ENCODE peak calls at places on chromosomes 13 and 19, in four cellular contexts. Y, G, J and T are unnamed samples.

GRCh38 chr13:40230833-40231266 is 435.6 kb downstream of the FOXO1 start:
- DNase-seq in Y (no peak), G (peak; percentile 72), J (no peak), T (no peak)

GRCh38 chr13:30192320-30193093 is 114.8 kb downstream of the KATNAL1 start:
- DNase-seq in Y (no peak), G (no peak), J (no peak), T (no peak)

GRCh38 chr19:46299004-46299509 is 2.2 kb downstream of the HIF3A start:
- DNase-seq in Y (no peak), G (peak; percentile 96), J (no peak), T (no peak)

GRCh38 chr19:14107581-14108461 is 9.7 kb downstream of the PRKACA start:
- DNase-seq in Y (no peak), G (no peak), J (no peak), T (no peak)

GRCh38 chr13:58883405-58883804 is 1251.9 kb downstream of the PCDH17 start:
- DNase-seq in Y (no peak), G (no peak), J (no peak), T (no peak)

GRCh38 chr13:79405501-79405830 is 589 bp downstream of the RBM26 start:
- DNase-seq in Y (no peak), G (no peak), J (no peak), T (peak; percentile 65)

GRCh38 chr13:97112451-97113152 is 109.5 kb upstream of the MBNL2 start:
- DNase-seq in Y (no peak), G (no peak), J (no peak), T (no peak)

GRCh38 chr19:17404015-17404414 is 1.4 kb downstream of the BST2 start:
- DNase-seq in Y (no peak), G (no peak), J (no peak), T (no peak)

GRCh38 chr13:38752726-38753125 is 65.8 kb downstream of the FREM2 start:
- DNase-seq in Y (no peak), G (no peak), J (no peak), T (no peak)

GRCh38 chr13:27395007-27395510 is 29.4 kb upstream of the GTF3A start:
- DNase-seq in Y (no peak), G (no peak), J (no peak), T (no peak)